ENCODE peak calls at places on chromosomes 3 and 15, in six cellular contexts. One of them, this sample, is unnamed.

GRCh38 chr3:32202496-32202895 is 36.0 kb upstream of the CMTM8 start:
- DNase-seq in HCT116: no peak
- DNase-seq in OCI-LY7: no peak
- DNase-seq in SK-N-SH: no peak
- DNase-seq in GM23338: no peak
- DNase-seq in hepatocyte: no peak
- DNase-seq in this sample: no peak

GRCh38 chr15:74642724-74643367 is 27.2 kb downstream of the CLK3 start:
- DNase-seq in HCT116: no peak
- DNase-seq in OCI-LY7: no peak
- DNase-seq in SK-N-SH: no peak
- DNase-seq in GM23338: peak
- DNase-seq in hepatocyte: peak
- DNase-seq in this sample: no peak

GRCh38 chr15:42338500-42338899 is 20.8 kb upstream of the CAPN3 start:
- DNase-seq in HCT116: no peak
- DNase-seq in OCI-LY7: no peak
- DNase-seq in SK-N-SH: no peak
- DNase-seq in GM23338: no peak
- DNase-seq in hepatocyte: no peak
- DNase-seq in this sample: no peak

GRCh38 chr3:14791343-14791945 is 27.3 kb upstream of the FGD5 start:
- DNase-seq in HCT116: peak
- DNase-seq in OCI-LY7: peak
- DNase-seq in SK-N-SH: peak
- DNase-seq in GM23338: peak
- DNase-seq in hepatocyte: peak
- DNase-seq in this sample: peak

GRCh38 chr3:132404276-132404675 is 13.0 kb upstream of the DNAJC13 start:
- DNase-seq in HCT116: no peak
- DNase-seq in OCI-LY7: no peak
- DNase-seq in SK-N-SH: peak
- DNase-seq in GM23338: no peak
- DNase-seq in hepatocyte: no peak
- DNase-seq in this sample: no peak

GRCh38 chr15:75646944-75647364 is 758 bp upstream of the SNX33 start:
- DNase-seq in HCT116: no peak
- DNase-seq in OCI-LY7: no peak
- DNase-seq in SK-N-SH: no peak
- DNase-seq in GM23338: peak
- DNase-seq in hepatocyte: peak
- DNase-seq in this sample: peak

GRCh38 chr15:91099616-91100560 is at the start of gene SV2B:
- DNase-seq in HCT116: no peak
- DNase-seq in OCI-LY7: no peak
- DNase-seq in SK-N-SH: peak
- DNase-seq in GM23338: peak
- DNase-seq in hepatocyte: peak
- DNase-seq in this sample: peak

GRCh38 chr3:189902230-189903186 is 218.2 kb downstream of the P3H2 start:
- DNase-seq in HCT116: no peak
- DNase-seq in OCI-LY7: no peak
- DNase-seq in SK-N-SH: no peak
- DNase-seq in GM23338: no peak
- DNase-seq in hepatocyte: no peak
- DNase-seq in this sample: no peak

GRCh38 chr3:60363817-60364216 is 887.4 kb downstream of the FHIT start:
- DNase-seq in HCT116: no peak
- DNase-seq in OCI-LY7: no peak
- DNase-seq in SK-N-SH: no peak
- DNase-seq in GM23338: no peak
- DNase-seq in hepatocyte: no peak
- DNase-seq in this sample: no peak

GRCh38 chr3:36874351-36874874 is 70.4 kb downstream of the TRANK1 start:
- DNase-seq in HCT116: no peak
- DNase-seq in OCI-LY7: no peak
- DNase-seq in SK-N-SH: no peak
- DNase-seq in GM23338: no peak
- DNase-seq in hepatocyte: no peak
- DNase-seq in this sample: no peak

GRCh38 chr3:192834428-192834827 is 83.2 kb downstream of the MB21D2 start:
- DNase-seq in HCT116: no peak
- DNase-seq in OCI-LY7: no peak
- DNase-seq in SK-N-SH: no peak
- DNase-seq in GM23338: peak
- DNase-seq in hepatocyte: no peak
- DNase-seq in this sample: no peak

GRCh38 chr3:50167069-50167781 is 12.1 kb downstream of the SEMA3F start:
- DNase-seq in HCT116: no peak
- DNase-seq in OCI-LY7: no peak
- DNase-seq in SK-N-SH: no peak
- DNase-seq in GM23338: no peak
- DNase-seq in hepatocyte: no peak
- DNase-seq in this sample: peak

GRCh38 chr3:123383101-123384053 is 65.5 kb downstream of the ADCY5 start:
- DNase-seq in HCT116: no peak
- DNase-seq in OCI-LY7: no peak
- DNase-seq in SK-N-SH: peak
- DNase-seq in GM23338: peak
- DNase-seq in hepatocyte: no peak
- DNase-seq in this sample: peak

GRCh38 chr3:135641771-135642170 is 323.8 kb upstream of the PPP2R3A start:
- DNase-seq in HCT116: no peak
- DNase-seq in OCI-LY7: no peak
- DNase-seq in SK-N-SH: no peak
- DNase-seq in GM23338: no peak
- DNase-seq in hepatocyte: no peak
- DNase-seq in this sample: no peak

GRCh38 chr3:98980915-98981596 is 79.6 kb upstream of the DCBLD2 start:
- DNase-seq in HCT116: peak
- DNase-seq in OCI-LY7: no peak
- DNase-seq in SK-N-SH: no peak
- DNase-seq in GM23338: no peak
- DNase-seq in hepatocyte: no peak
- DNase-seq in this sample: no peak

GRCh38 chr15:67882487-67883227 is 42.8 kb upstream of the RNU6-1 start:
- DNase-seq in HCT116: no peak
- DNase-seq in OCI-LY7: peak
- DNase-seq in SK-N-SH: no peak
- DNase-seq in GM23338: no peak
- DNase-seq in hepatocyte: no peak
- DNase-seq in this sample: no peak

GRCh38 chr3:132016061-132017041 is 18.5 kb downstream of the CPNE4 start:
- DNase-seq in HCT116: no peak
- DNase-seq in OCI-LY7: no peak
- DNase-seq in SK-N-SH: no peak
- DNase-seq in GM23338: no peak
- DNase-seq in hepatocyte: no peak
- DNase-seq in this sample: no peak

GRCh38 chr15:46089438-46090044 is 454.7 kb downstream of the SQOR start:
- DNase-seq in HCT116: no peak
- DNase-seq in OCI-LY7: no peak
- DNase-seq in SK-N-SH: no peak
- DNase-seq in GM23338: no peak
- DNase-seq in hepatocyte: no peak
- DNase-seq in this sample: no peak

GRCh38 chr3:59540241-59540640 is 490.4 kb upstream of the CFAP20DC start:
- DNase-seq in HCT116: no peak
- DNase-seq in OCI-LY7: no peak
- DNase-seq in SK-N-SH: no peak
- DNase-seq in GM23338: no peak
- DNase-seq in hepatocyte: no peak
- DNase-seq in this sample: no peak

GRCh38 chr3:30760040-30760439 is 134.4 kb downstream of the GADL1 start:
- DNase-seq in HCT116: no peak
- DNase-seq in OCI-LY7: no peak
- DNase-seq in SK-N-SH: no peak
- DNase-seq in GM23338: no peak
- DNase-seq in hepatocyte: no peak
- DNase-seq in this sample: no peak

GRCh38 chr3:172537521-172538158 is 14.4 kb upstream of the TNFSF10 start:
- DNase-seq in HCT116: no peak
- DNase-seq in OCI-LY7: no peak
- DNase-seq in SK-N-SH: no peak
- DNase-seq in GM23338: no peak
- DNase-seq in hepatocyte: no peak
- DNase-seq in this sample: no peak

GRCh38 chr3:150248116-150248864 is 159.8 kb upstream of the TSC22D2 start:
- DNase-seq in HCT116: no peak
- DNase-seq in OCI-LY7: peak
- DNase-seq in SK-N-SH: no peak
- DNase-seq in GM23338: no peak
- DNase-seq in hepatocyte: no peak
- DNase-seq in this sample: no peak

GRCh38 chr3:186452517-186452916 is 90.5 kb upstream of the DGKG start:
- DNase-seq in HCT116: peak
- DNase-seq in OCI-LY7: no peak
- DNase-seq in SK-N-SH: no peak
- DNase-seq in GM23338: no peak
- DNase-seq in hepatocyte: peak
- DNase-seq in this sample: no peak

DNA sequence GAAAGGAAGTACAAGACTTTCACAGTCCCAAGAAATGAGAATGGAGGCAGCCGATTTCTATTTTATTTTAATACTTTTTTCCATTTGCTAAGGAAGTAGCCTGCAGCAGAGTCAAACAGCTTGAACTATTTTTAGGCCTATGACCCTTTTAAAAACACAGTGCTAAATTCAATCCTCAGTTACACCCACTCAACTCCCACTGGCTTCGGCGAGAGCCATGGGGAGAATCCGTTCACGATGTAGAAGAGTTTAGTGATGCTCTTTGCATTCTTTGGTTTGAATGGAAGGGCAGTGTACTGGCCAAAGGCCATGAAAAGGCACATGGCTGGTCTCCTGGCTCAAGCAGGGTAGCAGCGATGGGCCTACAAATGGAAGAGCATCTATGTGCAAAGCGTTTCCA is 343.5 kb downstream of the FOXP1 start:
- DNase-seq in HCT116: no peak
- DNase-seq in OCI-LY7: no peak
- DNase-seq in SK-N-SH: no peak
- DNase-seq in GM23338: no peak
- DNase-seq in hepatocyte: no peak
- DNase-seq in this sample: no peak
- TF ChIP-seq EZH2phosphoT487 in HCT116: no peak
- TF ChIP-seq EZH2phosphoT487 in OCI-LY7: no peak
- TF ChIP-seq EZH2phosphoT487 in SK-N-SH: no peak
- TF ChIP-seq EZH2phosphoT487 in GM23338: no peak
- TF ChIP-seq EZH2phosphoT487 in hepatocyte: no peak
- TF ChIP-seq EZH2phosphoT487 in this sample: no peak

GRCh38 chr15:31339558-31339895 is 12.9 kb downstream of the KLF13 start:
- DNase-seq in HCT116: no peak
- DNase-seq in OCI-LY7: no peak
- DNase-seq in SK-N-SH: no peak
- DNase-seq in GM23338: no peak
- DNase-seq in hepatocyte: no peak
- DNase-seq in this sample: no peak

GRCh38 chr15:31338879-31339557 is 12.4 kb downstream of the KLF13 start:
- DNase-seq in HCT116: no peak
- DNase-seq in OCI-LY7: no peak
- DNase-seq in SK-N-SH: peak
- DNase-seq in GM23338: peak
- DNase-seq in hepatocyte: peak
- DNase-seq in this sample: no peak

GRCh38 chr15:31336943-31337295 is 10.3 kb downstream of the KLF13 start:
- DNase-seq in HCT116: no peak
- DNase-seq in OCI-LY7: no peak
- DNase-seq in SK-N-SH: no peak
- DNase-seq in GM23338: no peak
- DNase-seq in hepatocyte: no peak
- DNase-seq in this sample: no peak

GRCh38 chr15:31337352-31338031 is 10.9 kb downstream of the KLF13 start:
- DNase-seq in HCT116: no peak
- DNase-seq in OCI-LY7: no peak
- DNase-seq in SK-N-SH: no peak
- DNase-seq in GM23338: no peak
- DNase-seq in hepatocyte: no peak
- DNase-seq in this sample: no peak

GRCh38 chr15:31338318-31338878 is 11.8 kb downstream of the KLF13 start:
- DNase-seq in HCT116: no peak
- DNase-seq in OCI-LY7: peak
- DNase-seq in SK-N-SH: no peak
- DNase-seq in GM23338: no peak
- DNase-seq in hepatocyte: no peak
- DNase-seq in this sample: no peak
- H2AFZ ChIP-seq in HCT116: no peak
- H2AFZ ChIP-seq in OCI-LY7: no peak
- H2AFZ ChIP-seq in SK-N-SH: no peak
- H2AFZ ChIP-seq in GM23338: no peak
- H2AFZ ChIP-seq in hepatocyte: no peak
- H2AFZ ChIP-seq in this sample: no peak

GRCh38 chr3:40973141-40973540 is 226.2 kb upstream of the CTNNB1 start:
- DNase-seq in HCT116: no peak
- DNase-seq in OCI-LY7: no peak
- DNase-seq in SK-N-SH: no peak
- DNase-seq in GM23338: no peak
- DNase-seq in hepatocyte: no peak
- DNase-seq in this sample: no peak

GRCh38 chr3:40969341-40969740 is 230.0 kb upstream of the CTNNB1 start:
- DNase-seq in HCT116: no peak
- DNase-seq in OCI-LY7: no peak
- DNase-seq in SK-N-SH: no peak
- DNase-seq in GM23338: no peak
- DNase-seq in hepatocyte: no peak
- DNase-seq in this sample: no peak

GRCh38 chr3:40971191-40972168 is 227.8 kb upstream of the CTNNB1 start:
- DNase-seq in HCT116: peak
- DNase-seq in OCI-LY7: peak
- DNase-seq in SK-N-SH: no peak
- DNase-seq in GM23338: no peak
- DNase-seq in hepatocyte: peak
- DNase-seq in this sample: no peak

GRCh38 chr3:40970067-40970466 is 229.2 kb upstream of the CTNNB1 start:
- DNase-seq in HCT116: no peak
- DNase-seq in OCI-LY7: no peak
- DNase-seq in SK-N-SH: no peak
- DNase-seq in GM23338: no peak
- DNase-seq in hepatocyte: no peak
- DNase-seq in this sample: no peak

DNA sequence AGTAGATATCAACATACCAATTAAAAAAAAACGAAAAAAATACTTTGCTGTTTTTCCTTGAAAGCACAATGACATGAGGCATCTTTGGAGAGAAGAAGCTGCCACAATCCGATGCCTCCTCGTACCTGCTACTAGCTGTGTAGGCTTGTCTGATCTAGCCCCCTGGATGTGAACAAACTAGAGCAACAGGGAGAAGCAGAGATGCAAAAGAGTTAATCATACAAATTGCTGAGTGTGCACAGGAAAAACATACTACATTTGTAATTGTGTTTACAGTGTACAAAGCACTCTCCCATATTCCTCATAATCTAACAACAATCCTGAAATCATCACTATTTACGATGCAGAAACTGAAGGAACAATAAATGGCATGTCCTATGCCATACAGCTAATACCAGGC is 227.0 kb upstream of the CTNNB1 start:
- DNase-seq in HCT116: no peak
- DNase-seq in OCI-LY7: no peak
- DNase-seq in SK-N-SH: no peak
- DNase-seq in GM23338: no peak
- DNase-seq in hepatocyte: no peak
- DNase-seq in this sample: no peak
- TF ChIP-seq EZH2phosphoT487 in HCT116: no peak
- TF ChIP-seq EZH2phosphoT487 in OCI-LY7: no peak
- TF ChIP-seq EZH2phosphoT487 in SK-N-SH: no peak
- TF ChIP-seq EZH2phosphoT487 in GM23338: no peak
- TF ChIP-seq EZH2phosphoT487 in hepatocyte: no peak
- TF ChIP-seq EZH2phosphoT487 in this sample: no peak

GRCh38 chr3:182252802-182253201 is 540.5 kb upstream of the ATP11B start:
- DNase-seq in HCT116: no peak
- DNase-seq in OCI-LY7: no peak
- DNase-seq in SK-N-SH: no peak
- DNase-seq in GM23338: no peak
- DNase-seq in hepatocyte: no peak
- DNase-seq in this sample: no peak
- H2AFZ ChIP-seq in HCT116: no peak
- H2AFZ ChIP-seq in OCI-LY7: no peak
- H2AFZ ChIP-seq in SK-N-SH: no peak
- H2AFZ ChIP-seq in GM23338: no peak
- H2AFZ ChIP-seq in hepatocyte: no peak
- H2AFZ ChIP-seq in this sample: no peak

This sample was measured in neural progenitor cell.